ENCODE peak calls at places on chromosomes 16 and 17, in four cellular contexts. S is NCI-H1930, W is prostate gland, J is heart left ventricle. N is an unnamed sample.

GRCh38 chr17:30957741-30958140 is 13.1 kb upstream of the RNF135 start:
- DNase-seq in W (no peak), S (no peak), J (no peak), N (no peak)

GRCh38 chr17:38742431-38743308 is 5.5 kb downstream of the PCGF2 start:
- DNase-seq in S (no peak), W (no peak), J (peak; percentile 80), N (no peak)

GRCh38 chr16:70804153-70804728 is 3.3 kb upstream of the VAC14 start:
- DNase-seq in W (no peak), S (no peak), J (no peak), N (no peak)

GRCh38 chr17:64515419-64515818 is 8.6 kb downstream of the CEP95 start:
- DNase-seq in J (no peak), S (no peak), W (no peak), N (no peak)

GRCh38 chr16:81896902-81897301 is 114.4 kb downstream of the SDR42E1 start:
- DNase-seq in J (no peak), W (no peak), S (no peak), N (no peak)

GRCh38 chr17:72654746-72655145 is 437.7 kb downstream of the SLC39A11 start:
- DNase-seq in S (no peak), W (no peak), J (no peak), N (no peak)

GRCh38 chr16:62638964-62639861 is 603.0 kb upstream of the CDH8 start:
- DNase-seq in S (no peak), J (no peak), W (no peak), N (no peak)

GRCh38 chr17:31155208-31155810 is 60.5 kb downstream of the NF1 start:
- DNase-seq in S (no peak), J (no peak), W (no peak), N (no peak)

GRCh38 chr17:72901098-72901497 is 191.4 kb downstream of the SLC39A11 start:
- DNase-seq in J (no peak), S (no peak), W (no peak), N (no peak)

GRCh38 chr16:49469930-49470451 is 96.4 kb downstream of the C16orf78 start:
- DNase-seq in J (peak; percentile 9), S (no peak), W (no peak), N (no peak)

GRCh38 chr17:73156887-73157870 is 7.6 kb upstream of the SSTR2 start:
- DNase-seq in W (no peak), J (no peak), S (no peak), N (no peak)

GRCh38 chr17:38705803-38706624 is 941 bp downstream of the MLLT6 start:
- DNase-seq in J (peak; percentile 77), S (peak; percentile 45), W (peak; percentile 49), N (peak; percentile 59)

GRCh38 chr17:7139400-7139799 is 24.8 kb upstream of the ASGR2 start:
- DNase-seq in S (no peak), W (no peak), J (no peak), N (no peak)

GRCh38 chr17:81703747-81704654 is 834 bp downstream of the MRPL12 start:
- DNase-seq in J (no peak), S (no peak), W (no peak), N (no peak)

GRCh38 chr16:88499836-88500251 is 46.8 kb downstream of the ZFPM1 start:
- DNase-seq in J (no peak), S (no peak), W (no peak), N (no peak)

GRCh38 chr17:79303641-79304205 is 229.1 kb downstream of the ENGASE start:
- DNase-seq in W (no peak), J (no peak), S (no peak), N (no peak)

GRCh38 chr17:66855204-66855603 is 20.3 kb downstream of the CACNG5 start:
- DNase-seq in J (no peak), W (no peak), S (no peak), N (peak; percentile 18)

GRCh38 chr16:88643546-88643932 is 5.2 kb downstream of the IL17C start:
- DNase-seq in S (no peak), J (no peak), W (no peak), N (no peak)

GRCh38 chr16:11251525-11252481 is 4.2 kb downstream of the SOCS1 start:
- DNase-seq in J (no peak), W (no peak), S (no peak), N (no peak)

GRCh38 chr16:85382717-85383118 is 230.4 kb upstream of the GSE1 start:
- DNase-seq in S (no peak), J (no peak), W (no peak), N (no peak)

GRCh38 chr17:27565874-27566672 is 64.9 kb upstream of the LGALS9 start:
- DNase-seq in S (no peak), W (no peak), J (no peak), N (no peak)

GRCh38 chr17:4710693-4711634 is 532 bp downstream of the ARRB2 start:
- DNase-seq in W (no peak), J (no peak), S (no peak), N (no peak)

GRCh38 chr17:28944862-28945741 is 6.2 kb downstream of the PHF12 start:
- DNase-seq in W (no peak), S (no peak), J (no peak), N (no peak)

GRCh38 chr17:45235071-45236001 is 13.7 kb downstream of the FMNL1 start:
- DNase-seq in W (peak; percentile 55), J (peak; percentile 75), S (peak; percentile 53), N (peak; percentile 56)

GRCh38 chr16:13298676-13299075 is 397.3 kb downstream of the SHISA9 start:
- DNase-seq in J (no peak), S (no peak), W (no peak), N (no peak)

GRCh38 chr16:87445486-87445885 is 47.3 kb downstream of the ZCCHC14 start:
- DNase-seq in J (no peak), S (no peak), W (no peak), N (no peak)

GRCh38 chr17:41013181-41013580 is 4.3 kb upstream of the KRTAP3-1 start:
- DNase-seq in S (no peak), W (no peak), J (no peak), N (no peak)

GRCh38 chr17:74340470-74341023 is 14.5 kb downstream of the KIF19 start:
- DNase-seq in S (no peak), W (no peak), J (no peak), N (no peak)

GRCh38 chr16:84228321-84228838 is 11.4 kb downstream of the KCNG4 start:
- DNase-seq in S (no peak), J (peak; percentile 73), W (no peak), N (no peak)

GRCh38 chr17:27975146-27976011 is 67.1 kb upstream of the NLK start:
- DNase-seq in J (no peak), S (no peak), W (no peak), N (peak; percentile 64)